ENCODE peak calls at places on chromosomes 2 and 18, in five cellular contexts. C is neural progenitor cell, F is GM23248, N is keratinocyte, H is PC-9. S is an unnamed sample.

GRCh38 chr2:36912692-36913091 is 53.6 kb downstream of the STRN start:
- DNase-seq in C (no peak), F (peak; percentile 51), N (no peak), H (no peak), S (peak; percentile 47)

GRCh38 chr2:178949584-178949983 is 100.4 kb downstream of the CCDC141 start:
- DNase-seq in C (no peak), F (no peak), N (no peak), H (no peak), S (no peak)

GRCh38 chr18:28735731-28736130 is 558.8 kb upstream of the CDH2 start:
- DNase-seq in C (no peak), F (peak; percentile 83), N (no peak), H (no peak), S (peak; percentile 98)

GRCh38 chr2:154709215-154709614 is 10.7 kb downstream of the KCNJ3 start:
- DNase-seq in C (no peak), F (no peak), N (no peak), H (no peak), S (no peak)

GRCh38 chr2:383173-383572 is 95.3 kb upstream of the ALKAL2 start:
- DNase-seq in C (peak; percentile 59), F (no peak), N (no peak), H (no peak), S (no peak)

GRCh38 chr18:23065234-23065806 is 70.0 kb upstream of the CABLES1 start:
- DNase-seq in C (no peak), F (no peak), N (no peak), H (no peak), S (no peak)

GRCh38 chr18:4908239-4908638 is 288.8 kb downstream of the AKAIN1 start:
- DNase-seq in C (peak; percentile 11), F (no peak), N (no peak), H (no peak), S (no peak)

GRCh38 chr2:163667064-163667887 is 68.5 kb downstream of the FIGN start:
- DNase-seq in C (no peak), F (peak; percentile 72), N (no peak), H (peak; percentile 19), S (peak; percentile 97)

GRCh38 chr2:98771771-98772521 is 41.0 kb upstream of the MGAT4A start:
- DNase-seq in C (no peak), F (no peak), N (no peak), H (no peak), S (no peak)

GRCh38 chr18:11669271-11669947 is 19.7 kb upstream of the GNAL start:
- DNase-seq in C (no peak), F (no peak), N (peak; percentile 50), H (no peak), S (no peak)

GRCh38 chr2:237892936-237893595 is 33.6 kb downstream of the RAMP1 start:
- DNase-seq in C (no peak), F (no peak), N (no peak), H (no peak), S (no peak)

GRCh38 chr2:172234716-172235661 is 132.3 kb upstream of the DLX2 start:
- DNase-seq in C (peak; percentile 75), F (peak; percentile 39), N (no peak), H (no peak), S (no peak)

GRCh38 chr2:129480790-129481189 is 498.7 kb upstream of the RAB6C start:
- DNase-seq in C (no peak), F (no peak), N (no peak), H (no peak), S (no peak)

GRCh38 chr2:81304154-81304830 is 999.7 kb upstream of the LRRTM1 start:
- DNase-seq in C (peak; percentile 45), F (no peak), N (no peak), H (no peak), S (peak; percentile 53)

GRCh38 chr2:191754103-191754502 is 76.2 kb downstream of the NABP1 start:
- DNase-seq in C (no peak), F (no peak), N (no peak), H (no peak), S (no peak)

GRCh38 chr2:73293534-73294171 is at the start of gene EGR4:
- DNase-seq in C (peak; percentile 95), F (peak; percentile 85), N (no peak), H (peak; percentile 44), S (peak; percentile 69)

GRCh38 chr18:55513199-55513598 is 74.8 kb downstream of the TCF4 start:
- DNase-seq in C (no peak), F (peak; percentile 66), N (no peak), H (no peak), S (peak; percentile 49)

GRCh38 chr2:120672526-120673204 is 63.0 kb upstream of the GLI2 start:
- DNase-seq in C (no peak), F (no peak), N (no peak), H (no peak), S (no peak)

GRCh38 chr2:50648031-50648430 is 383.9 kb downstream of the NRXN1 start:
- DNase-seq in C (no peak), F (no peak), N (no peak), H (no peak), S (peak; percentile 18)

GRCh38 chr18:69747388-69747787 is 200.3 kb downstream of the CD226 start:
- DNase-seq in C (no peak), F (no peak), N (no peak), H (no peak), S (no peak)

GRCh38 chr18:8324343-8325065 is 284.7 kb upstream of the RAB12 start:
- DNase-seq in C (no peak), F (no peak), N (no peak), H (no peak), S (no peak)

GRCh38 chr2:149725234-149725633 is 137.7 kb upstream of the MMADHC start:
- DNase-seq in C (no peak), F (no peak), N (no peak), H (no peak), S (no peak)

GRCh38 chr2:196798980-196799379 is 503 bp downstream of the GTF3C3 start:
- DNase-seq in C (peak; percentile 11), F (peak; percentile 49), N (no peak), H (no peak), S (peak; percentile 23)

GRCh38 chr2:239150125-239151011 is 250.5 kb downstream of the HDAC4 start:
- DNase-seq in C (no peak), F (no peak), N (no peak), H (peak; percentile 12), S (no peak)

GRCh38 chr2:124983595-124983994 is 958.5 kb downstream of the CNTNAP5 start:
- DNase-seq in C (no peak), F (peak; percentile 11), N (no peak), H (no peak), S (peak; percentile 93)

GRCh38 chr2:120638450-120638849 is 97.2 kb upstream of the GLI2 start:
- DNase-seq in C (no peak), F (no peak), N (no peak), H (no peak), S (no peak)

GRCh38 chr18:44973282-44973681 is 292.6 kb downstream of the SETBP1 start:
- DNase-seq in C (peak; percentile 25), F (no peak), N (no peak), H (no peak), S (no peak)

GRCh38 chr18:31143025-31143424 is 19.6 kb downstream of the DSC1 start:
- DNase-seq in C (no peak), F (no peak), N (no peak), H (no peak), S (no peak)

GRCh38 chr2:25491966-25492532 is 150.3 kb upstream of the DNMT3A start:
- DNase-seq in C (no peak), F (peak; percentile 57), N (no peak), H (no peak), S (peak; percentile 82)

GRCh38 chr2:23925702-23926288 is 1.1 kb downstream of the ATAD2B start:
- DNase-seq in C (no peak), F (peak; percentile 83), N (no peak), H (peak; percentile 33), S (peak; percentile 71)

GRCh38 chr18:45930953-45931352 is 36.2 kb downstream of the EPG5 start:
- DNase-seq in C (no peak), F (no peak), N (no peak), H (no peak), S (no peak)

GRCh38 chr2:195695002-195695631 is 38.1 kb downstream of the SLC39A10 start:
- DNase-seq in C (no peak), F (no peak), N (no peak), H (no peak), S (no peak)

GRCh38 chr2:195706161-195706900 is 49.3 kb downstream of the SLC39A10 start:
- DNase-seq in C (peak; percentile 51), F (peak; percentile 43), N (no peak), H (no peak), S (peak; percentile 83)

GRCh38 chr2:195697681-195698220 is 40.7 kb downstream of the SLC39A10 start:
- DNase-seq in C (no peak), F (no peak), N (no peak), H (no peak), S (no peak)

GRCh38 chr2:195696012-195696411 is 39.0 kb downstream of the SLC39A10 start:
- DNase-seq in C (no peak), F (no peak), N (no peak), H (no peak), S (no peak)

DNA sequence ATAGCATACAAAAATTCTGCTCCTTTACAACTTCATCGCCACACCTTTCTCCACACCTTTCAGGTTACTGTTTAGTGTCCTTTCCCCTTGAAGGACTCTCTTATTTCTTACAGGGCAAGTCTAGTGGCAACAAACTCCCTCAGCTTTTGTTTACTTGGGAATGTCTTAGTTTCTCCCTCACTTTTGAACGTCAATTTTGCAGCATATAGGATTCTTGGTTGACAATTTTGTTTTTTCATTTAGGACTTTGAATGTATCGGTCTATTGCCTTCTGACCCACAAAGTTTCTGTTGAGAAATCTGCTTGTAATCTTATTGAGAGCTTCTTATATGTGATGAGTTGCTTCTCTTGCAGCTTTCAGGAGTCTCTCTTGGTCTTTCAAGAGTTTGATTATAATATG is 43.5 kb downstream of the SLC39A10 start:
- DNase-seq in C (no peak), F (no peak), N (no peak), H (no peak), S (no peak)
- TF ChIP-seq EZH2 in C (no peak), F (no peak), N (no peak), H (no peak), S (no peak)

GRCh38 chr2:240572141-240573031 is 4.1 kb downstream of the RNPEPL1 start:
- DNase-seq in C (no peak), F (no peak), N (no peak), H (no peak), S (no peak)
- H3K27ac ChIP-seq in C (no peak overlapping the region), F (no peak overlapping the region), N (no peak overlapping the region), H (no peak overlapping the region), S (no peak overlapping the region)

DNA sequence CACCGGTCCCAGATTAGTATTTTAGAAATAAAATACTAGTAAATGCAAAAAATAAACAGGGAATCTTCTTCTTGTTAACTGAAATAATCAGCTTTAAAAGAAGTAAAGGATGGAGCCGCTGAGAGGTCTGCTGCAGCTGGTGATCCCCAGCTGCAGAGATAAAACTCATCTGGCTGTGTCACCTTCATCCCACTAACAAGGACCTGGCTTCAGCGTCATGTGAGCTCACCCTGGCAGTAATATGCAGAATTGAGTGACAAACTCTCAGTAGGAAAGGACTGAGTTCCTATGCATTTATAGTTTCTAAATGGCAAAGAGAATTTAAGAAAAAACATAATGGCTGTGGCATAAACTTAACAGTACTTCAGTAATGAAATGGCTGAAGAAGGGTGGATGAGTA is 27.3 kb downstream of the VPS4B start:
- DNase-seq in C (no peak), F (no peak), N (no peak), H (no peak), S (no peak)
- H3K4me2 ChIP-seq in C (no peak overlapping the region), F (no peak overlapping the region), N (no peak overlapping the region), H (no peak overlapping the region), S (no peak overlapping the region)

GRCh38 chr2:156659694-156660093 is 223.5 kb downstream of the GPD2 start:
- DNase-seq in C (peak; percentile 7), F (no peak), N (no peak), H (no peak), S (no peak)

GRCh38 chr2:156666130-156666785 is 230.1 kb downstream of the GPD2 start:
- DNase-seq in C (no peak), F (no peak), N (peak; percentile 44), H (no peak), S (no peak)

GRCh38 chr2:156663757-156664409 is 227.7 kb downstream of the GPD2 start:
- DNase-seq in C (no peak), F (no peak), N (no peak), H (no peak), S (no peak)
- TF ChIP-seq EZH2 in C (no peak), F (no peak), N (no peak), H (no peak), S (no peak)

S was measured in fibroblast of lung.